ENCODE peak calls at places on chromosomes 16 and 17, in four cellular contexts. One of them, this sample, is unnamed.

GRCh38 chr17:56819431-56820145 is 14.1 kb downstream of the C17orf67 start:
- DNase-seq in HT1080: peak; percentile 75
- DNase-seq in ACHN: peak; percentile 91
- DNase-seq in HL-60: peak; percentile 76
- DNase-seq in this sample: peak; percentile 72

GRCh38 chr17:16926061-16926511 is 45.8 kb downstream of the TNFRSF13B start:
- DNase-seq in ACHN: no peak
- DNase-seq in HL-60: no peak
- DNase-seq in HT1080: no peak
- DNase-seq in this sample: no peak

GRCh38 chr17:28645576-28645939 is 600 bp upstream of the BLTP2 start:
- DNase-seq in HT1080: no peak
- DNase-seq in ACHN: no peak
- DNase-seq in HL-60: peak; percentile 16
- DNase-seq in this sample: no peak

GRCh38 chr17:37708008-37708615 is 36.7 kb downstream of the HNF1B start:
- DNase-seq in HL-60: no peak
- DNase-seq in ACHN: no peak
- DNase-seq in HT1080: no peak
- DNase-seq in this sample: no peak

GRCh38 chr16:78128920-78129319 is 29.5 kb downstream of the WWOX start:
- DNase-seq in ACHN: no peak
- DNase-seq in HL-60: no peak
- DNase-seq in HT1080: no peak
- DNase-seq in this sample: no peak

GRCh38 chr17:44097110-44097810 is 26.2 kb downstream of the HDAC5 start:
- DNase-seq in HL-60: no peak
- DNase-seq in ACHN: peak; percentile 82
- DNase-seq in HT1080: peak; percentile 74
- DNase-seq in this sample: no peak

GRCh38 chr16:63018581-63019223 is 982.5 kb upstream of the CDH8 start:
- DNase-seq in ACHN: no peak
- DNase-seq in HL-60: no peak
- DNase-seq in HT1080: no peak
- DNase-seq in this sample: no peak

GRCh38 chr17:58352843-58353719 is 1.1 kb upstream of the SUPT4H1 start:
- DNase-seq in HL-60: peak; percentile 85
- DNase-seq in HT1080: peak; percentile 17
- DNase-seq in ACHN: no peak
- DNase-seq in this sample: peak; percentile 27

GRCh38 chr16:80909720-80910119 is 97.0 kb downstream of the CMC2 start:
- DNase-seq in HT1080: no peak
- DNase-seq in HL-60: no peak
- DNase-seq in ACHN: no peak
- DNase-seq in this sample: no peak

GRCh38 chr16:17836868-17837602 is 366.3 kb upstream of the XYLT1 start:
- DNase-seq in HL-60: no peak
- DNase-seq in ACHN: no peak
- DNase-seq in HT1080: peak; percentile 98
- DNase-seq in this sample: peak; percentile 50

GRCh38 chr16:53782148-53782547 is 78.2 kb downstream of the FTO start:
- DNase-seq in HT1080: no peak
- DNase-seq in HL-60: no peak
- DNase-seq in ACHN: no peak
- DNase-seq in this sample: peak; percentile 35

GRCh38 chr17:71494045-71494444 is 626.8 kb upstream of the SOX9 start:
- DNase-seq in HL-60: no peak
- DNase-seq in ACHN: no peak
- DNase-seq in HT1080: no peak
- DNase-seq in this sample: no peak

GRCh38 chr16:1633310-1633709 is 21.1 kb downstream of the CRAMP1 start:
- DNase-seq in ACHN: no peak
- DNase-seq in HL-60: no peak
- DNase-seq in HT1080: no peak
- DNase-seq in this sample: no peak

GRCh38 chr16:73095885-73096341 is 48.0 kb upstream of the ZFHX3 start:
- DNase-seq in ACHN: no peak
- DNase-seq in HT1080: no peak
- DNase-seq in HL-60: no peak
- DNase-seq in this sample: no peak

GRCh38 chr17:48055531-48056245 is 7.5 kb downstream of the NFE2L1 start:
- DNase-seq in HT1080: peak; percentile 32
- DNase-seq in ACHN: peak; percentile 77
- DNase-seq in HL-60: no peak
- DNase-seq in this sample: no peak

GRCh38 chr17:50265690-50266306 is 8.5 kb upstream of the TMEM92 start:
- DNase-seq in HT1080: no peak
- DNase-seq in ACHN: no peak
- DNase-seq in HL-60: no peak
- DNase-seq in this sample: no peak

GRCh38 chr16:67241008-67241900 is 6.0 kb downstream of the FHOD1 start:
- DNase-seq in HL-60: no peak
- DNase-seq in HT1080: peak; percentile 94
- DNase-seq in ACHN: peak; percentile 79
- DNase-seq in this sample: peak; percentile 87

GRCh38 chr16:78976212-78976611 is 624.3 kb downstream of the MAF start:
- DNase-seq in HL-60: no peak
- DNase-seq in ACHN: no peak
- DNase-seq in HT1080: no peak
- DNase-seq in this sample: no peak

GRCh38 chr17:7404737-7405412 is 978 bp upstream of the TMEM256 start:
- DNase-seq in HL-60: peak; percentile 2
- DNase-seq in HT1080: no peak
- DNase-seq in ACHN: peak; percentile 45
- DNase-seq in this sample: no peak

GRCh38 chr17:72614871-72615626 is 477.4 kb downstream of the SLC39A11 start:
- DNase-seq in HT1080: no peak
- DNase-seq in ACHN: peak; percentile 98
- DNase-seq in HL-60: no peak
- DNase-seq in this sample: no peak

GRCh38 chr17:73748521-73748920 is 104.3 kb upstream of the SDK2 start:
- DNase-seq in HL-60: no peak
- DNase-seq in HT1080: no peak
- DNase-seq in ACHN: no peak
- DNase-seq in this sample: no peak

GRCh38 chr17:15456972-15457722 is 10.3 kb downstream of the CDRT4 start:
- DNase-seq in HL-60: no peak
- DNase-seq in ACHN: no peak
- DNase-seq in HT1080: peak; percentile 61
- DNase-seq in this sample: no peak

GRCh38 chr17:9291912-9292562 is 270.7 kb downstream of the NTN1 start:
- DNase-seq in ACHN: peak; percentile 30
- DNase-seq in HL-60: no peak
- DNase-seq in HT1080: peak; percentile 8
- DNase-seq in this sample: peak; percentile 22